ENCODE peak calls at places on chromosome 12, in nine cellular contexts. D is A549, R is transverse colon, F is heart left ventricle, Q is Peyer's patch, E is right lobe of liver, H is breast epithelium, Y is IMR-90, M is H1. G is an unnamed sample.
A peak's percentile ranks its signal among the peaks of the same experiment; 100 is the strongest.

GRCh38 chr12:104521731-104522130 is 65.0 kb downstream of the CHST11 start:
- DNase-seq in D (no peak), R (no peak), F (no peak), Q (no peak), E (no peak), H (no peak), Y (peak; percentile 17), M (no peak), G (no peak)

GRCh38 chr12:74780458-74781241 is 243.0 kb downstream of the ATXN7L3B start:
- DNase-seq in D (no peak), R (no peak), F (no peak), Q (no peak), E (no peak), H (no peak), Y (peak; percentile 46), M (no peak), G (no peak)

GRCh38 chr12:18239561-18239960 is 21.8 kb upstream of the PIK3C2G start:
- DNase-seq in D (no peak), R (no peak), F (no peak), Q (no peak), E (no peak), H (no peak), Y (no peak), M (no peak), G (no peak)

GRCh38 chr12:50132505-50133135 is 20.6 kb downstream of the COX14 start:
- DNase-seq in D (no peak), R (no peak), F (no peak), Q (no peak), E (no peak), H (no peak), Y (peak; percentile 61), M (no peak), G (no peak)

GRCh38 chr12:12469386-12469785 is 93.3 kb downstream of the DUSP16 start:
- DNase-seq in D (no peak), R (no peak), F (no peak), Q (no peak), E (no peak), H (no peak), Y (no peak), M (no peak), G (no peak)

GRCh38 chr12:14937689-14938088 is 648 bp downstream of the ERP27 start:
- DNase-seq in D (no peak), R (no peak), F (no peak), Q (no peak), E (no peak), H (no peak), Y (no peak), M (no peak), G (no peak)

GRCh38 chr12:72612171-72612570 is 340.0 kb downstream of the TRHDE start:
- DNase-seq in D (no peak), R (no peak), F (no peak), Q (no peak), E (no peak), H (no peak), Y (no peak), M (peak; percentile 17), G (no peak)

GRCh38 chr12:10967409-10967808 is 19.3 kb downstream of the TAS2R50 start:
- DNase-seq in D (no peak), R (no peak), F (no peak), Q (no peak), E (no peak), H (no peak), Y (peak; percentile 64), M (no peak), G (no peak)

GRCh38 chr12:100565987-100566545 is 7.4 kb upstream of the GAS2L3 start:
- DNase-seq in D (no peak), R (no peak), F (no peak), Q (no peak), E (no peak), H (no peak), Y (no peak), M (no peak), G (no peak)

GRCh38 chr12:106585862-106586534 is 3.2 kb downstream of the RFX4 start:
- DNase-seq in D (peak; percentile 50), R (no peak), F (no peak), Q (no peak), E (no peak), H (no peak), Y (no peak), M (no peak), G (no peak)

GRCh38 chr12:123948401-123949117 is 24.1 kb downstream of the CCDC92 start:
- DNase-seq in D (no peak), R (no peak), F (no peak), Q (no peak), E (no peak), H (no peak), Y (no peak), M (no peak), G (no peak)

GRCh38 chr12:130280226-130280625 is 57.5 kb upstream of the PIWIL1 start:
- DNase-seq in D (no peak), R (no peak), F (no peak), Q (no peak), E (no peak), H (no peak), Y (no peak), M (no peak), G (no peak)

GRCh38 chr12:83827860-83828259 is 1084.7 kb downstream of the SLC6A15 start:
- DNase-seq in D (peak; percentile 10), R (no peak), F (no peak), Q (no peak), E (no peak), H (no peak), Y (no peak), M (no peak), G (no peak)

GRCh38 chr12:7667025-7667575 is 1.4 kb upstream of the APOBEC1 start:
- DNase-seq in D (peak; percentile 26), R (no peak), F (no peak), Q (no peak), E (no peak), H (no peak), Y (no peak), M (no peak), G (no peak)

GRCh38 chr12:106584104-106585064 is 1.6 kb downstream of the RFX4 start:
- DNase-seq in D (peak; percentile 48), R (no peak), F (no peak), Q (no peak), E (no peak), H (no peak), Y (no peak), M (no peak), G (no peak)

GRCh38 chr12:103401421-103401820 is 94.3 kb downstream of the C12orf42 start:
- DNase-seq in D (peak; percentile 62), R (no peak), F (no peak), Q (no peak), E (no peak), H (no peak), Y (no peak), M (peak; percentile 9), G (no peak)

GRCh38 chr12:52036587-52037171 is 14.6 kb upstream of the NR4A1 start:
- DNase-seq in D (peak; percentile 83), R (peak; percentile 94), F (peak; percentile 93), Q (peak; percentile 87), E (peak; percentile 89), H (peak; percentile 79), Y (peak; percentile 75), M (no peak), G (peak; percentile 91)
- TF ChIP-seq POLR2A in D (no peak), R (peak; percentile 57), F (peak; percentile 11), Q (peak; percentile 66), E (peak; percentile 66), H (no peak), Y (peak; percentile 72), M (no peak), G (peak; percentile 68)

GRCh38 chr12:132687211-132688164 is at the start of the genes POLE and PXMP2:
- DNase-seq in D (peak; percentile 95), R (peak; percentile 97), F (peak; percentile 97), Q (peak; percentile 94), E (peak; percentile 97), H (peak; percentile 94), Y (peak; percentile 91), M (peak; percentile 76), G (peak; percentile 97)
- TF ChIP-seq POLR2A in D (peak; percentile 44), R (peak; percentile 33), F (peak; percentile 61), Q (peak; percentile 58), E (peak; percentile 88), H (no peak), Y (peak; percentile 76), M (peak; percentile 80), G (no peak)

GRCh38 chr12:124949779-124950728 is 35.6 kb upstream of the UBC start:
- DNase-seq in D (no peak), R (no peak), F (no peak), Q (no peak), E (no peak), H (no peak), Y (no peak), M (no peak), G (no peak)
- TF ChIP-seq POLR2A in D (no peak), R (no peak), F (no peak), Q (no peak), E (no peak), H (no peak), Y (no peak), M (no peak), G (no peak)

GRCh38 chr12:66297080-66297479 is 5.2 kb upstream of the HELB start:
- DNase-seq in D (no peak), R (no peak), F (no peak), Q (no peak), E (no peak), H (no peak), Y (no peak), M (no peak), G (no peak)

GRCh38 chr12:66297923-66298322 is 4.4 kb upstream of the HELB start:
- DNase-seq in D (no peak), R (no peak), F (no peak), Q (no peak), E (no peak), H (no peak), Y (no peak), M (no peak), G (no peak)

GRCh38 chr12:66304296-66304915 is 2.1 kb downstream of the HELB start:
- DNase-seq in D (no peak), R (no peak), F (no peak), Q (no peak), E (no peak), H (no peak), Y (no peak), M (no peak), G (no peak)

GRCh38 chr12:66302827-66303169 is 505 bp downstream of the HELB start:
- DNase-seq in D (no peak), R (no peak), F (no peak), Q (no peak), E (no peak), H (no peak), Y (no peak), M (no peak), G (no peak)

DNA sequence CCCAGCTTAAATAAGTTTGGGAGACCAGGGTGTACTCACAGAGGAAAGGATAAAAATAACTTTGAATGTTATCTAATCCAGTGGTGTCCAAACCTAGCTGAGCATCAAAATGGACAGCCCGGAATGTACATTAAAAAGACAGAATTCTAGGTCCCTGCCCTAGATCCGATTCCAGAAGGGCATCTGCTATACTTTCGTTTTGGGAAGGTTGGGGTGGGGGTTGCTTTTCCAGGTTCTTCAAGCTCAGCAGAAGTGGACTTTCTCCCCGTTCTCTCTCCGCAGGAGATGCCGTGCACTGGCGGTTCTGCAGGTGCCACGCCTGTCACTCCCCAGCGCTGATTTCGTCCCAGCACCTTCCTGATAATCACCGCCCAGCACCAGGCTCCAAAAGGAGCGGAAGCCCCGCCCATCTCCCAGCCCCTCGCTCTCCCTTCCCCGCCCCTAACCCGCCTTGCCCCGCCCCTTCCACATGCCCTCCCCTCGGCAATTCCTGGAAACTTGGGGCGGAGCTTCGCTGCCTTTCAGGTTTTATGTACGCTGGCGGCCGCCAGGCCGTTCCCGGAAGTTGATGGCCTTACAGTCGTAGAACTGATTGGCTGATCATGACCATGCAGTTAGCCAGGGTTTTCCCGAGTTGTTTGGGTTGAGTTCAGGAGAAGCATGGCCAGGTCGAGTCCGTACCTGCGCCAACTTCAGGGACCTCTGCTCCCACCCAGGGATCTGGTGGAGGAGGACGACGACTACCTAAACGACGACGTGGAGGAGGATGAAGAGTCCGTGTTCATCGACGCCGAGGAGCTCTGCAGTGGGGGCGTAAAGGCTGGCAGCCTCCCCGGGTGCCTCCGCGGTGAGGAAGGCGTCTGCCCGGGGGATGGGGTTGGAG is at the start of gene HELB:
- DNase-seq in D (peak; percentile 98), R (peak; percentile 100), F (peak; percentile 98), Q (peak; percentile 100), E (peak; percentile 100), H (peak; percentile 98), Y (peak; percentile 95), M (peak; percentile 96), G (peak; percentile 97)
- TF ChIP-seq POLR2A in D (peak; percentile 85), R (peak; percentile 87), F (no peak), Q (peak; percentile 71), E (peak; percentile 74), H (no peak), Y (no peak), M (peak; percentile 94), G (peak; percentile 51)